ENCODE peak calls at places on chromosomes 5 and 9, in nine cellular contexts. C, D, Z, Y, L, H, G, B and T are unnamed samples.

GRCh38 chr5:109911731-109912130 is 222.0 kb downstream of the MAN2A1 start:
- DNase-seq in C (no peak), D (no peak), Z (no peak), Y (no peak), L (peak), H (no peak), G (no peak), B (no peak), T (peak)

GRCh38 chr5:127290946-127291763 is 559 bp downstream of the MEGF10 start:
- DNase-seq in C (no peak), D (peak), Z (no peak), Y (no peak), L (no peak), H (no peak), G (peak), B (no peak), T (no peak)

GRCh38 chr9:134053941-134054761 is 13.7 kb downstream of the BRD3 start:
- DNase-seq in C (no peak), D (no peak), Z (no peak), Y (no peak), L (no peak), H (no peak), G (peak), B (no peak), T (no peak)

GRCh38 chr5:169071-169727 is 22.1 kb upstream of the LRRC14B start:
- DNase-seq in C (no peak), D (no peak), Z (no peak), Y (no peak), L (peak), H (no peak), G (no peak), B (no peak), T (no peak)

GRCh38 chr5:40828021-40828631 is 6.9 kb downstream of the RPL37 start:
- DNase-seq in C (no peak), D (no peak), Z (no peak), Y (no peak), L (no peak), H (no peak), G (no peak), B (no peak), T (no peak)

GRCh38 chr9:123455187-123455586 is 99.2 kb downstream of the CRB2 start:
- DNase-seq in C (no peak), D (no peak), Z (no peak), Y (no peak), L (no peak), H (no peak), G (no peak), B (no peak), T (no peak)

GRCh38 chr5:81757404-81757803 is 6.5 kb upstream of the SSBP2 start:
- DNase-seq in C (no peak), D (no peak), Z (no peak), Y (no peak), L (no peak), H (no peak), G (no peak), B (no peak), T (no peak)

GRCh38 chr5:109291090-109291489 is 118.7 kb downstream of the PJA2 start:
- DNase-seq in C (no peak), D (no peak), Z (no peak), Y (no peak), L (no peak), H (no peak), G (no peak), B (no peak), T (no peak)

GRCh38 chr5:149345892-149346222 is 558 bp downstream of the GRPEL2 start:
- DNase-seq in C (no peak), D (no peak), Z (no peak), Y (peak), L (peak), H (no peak), G (no peak), B (no peak), T (no peak)

GRCh38 chr5:43281840-43282658 is 31.2 kb downstream of the HMGCS1 start:
- DNase-seq in C (no peak), D (no peak), Z (no peak), Y (no peak), L (no peak), H (no peak), G (no peak), B (no peak), T (no peak)

GRCh38 chr9:336039-336438 is 121.4 kb downstream of the DOCK8 start:
- DNase-seq in C (no peak), D (no peak), Z (no peak), Y (no peak), L (no peak), H (no peak), G (no peak), B (no peak), T (no peak)

GRCh38 chr9:120718328-120718727 is 4.1 kb upstream of the MEGF9 start:
- DNase-seq in C (no peak), D (no peak), Z (no peak), Y (no peak), L (no peak), H (no peak), G (no peak), B (no peak), T (no peak)

GRCh38 chr9:81266674-81267073 is 422.7 kb downstream of the TLE1 start:
- DNase-seq in C (peak), D (no peak), Z (no peak), Y (no peak), L (peak), H (no peak), G (no peak), B (no peak), T (no peak)